ENCODE peak calls at places on chromosomes 13 and 19, in ten cellular contexts. D, Q, W, F, Y, S, B, K, T and M are unnamed samples.

GRCh38 chr13:27599845-27600553 is 20.3 kb downstream of the LNX2 start:
- DNase-seq in D (peak), Q (no peak), W (no peak), F (peak), Y (no peak), S (peak), B (no peak), K (no peak), T (peak), M (no peak)

GRCh38 chr19:730382-730668 is 20.6 kb upstream of the MISP start:
- DNase-seq in D (no peak), Q (no peak), W (no peak), F (no peak), Y (no peak), S (no peak), B (no peak), K (no peak), T (no peak), M (no peak)

GRCh38 chr13:20165417-20166257 is 4.8 kb upstream of the GJA3 start:
- DNase-seq in D (peak), Q (no peak), W (no peak), F (no peak), Y (no peak), S (peak), B (no peak), K (no peak), T (no peak), M (no peak)

GRCh38 chr13:95267662-95268369 is 33.4 kb downstream of the ABCC4 start:
- DNase-seq in D (peak), Q (no peak), W (no peak), F (peak), Y (peak), S (peak), B (no peak), K (no peak), T (peak), M (no peak)

GRCh38 chr13:102677122-102677521 is 17.7 kb downstream of the METTL21C start:
- DNase-seq in D (no peak), Q (no peak), W (no peak), F (no peak), Y (no peak), S (no peak), B (no peak), K (no peak), T (no peak), M (no peak)

GRCh38 chr19:16778796-16779411 is 50.3 kb upstream of the SIN3B start:
- DNase-seq in D (peak), Q (peak), W (peak), F (peak), Y (peak), S (peak), B (peak), K (peak), T (peak), M (no peak)

GRCh38 chr13:88068975-88069374 is 397.8 kb downstream of the SLITRK5 start:
- DNase-seq in D (no peak), Q (no peak), W (no peak), F (no peak), Y (peak), S (no peak), B (no peak), K (no peak), T (no peak), M (peak)

GRCh38 chr13:114078501-114079451 is 53.6 kb downstream of the RASA3 start:
- DNase-seq in D (peak), Q (no peak), W (no peak), F (peak), Y (no peak), S (peak), B (peak), K (no peak), T (peak), M (no peak)

GRCh38 chr19:9323557-9323918 is 441 bp upstream of the ZNF559 start:
- DNase-seq in D (peak), Q (peak), W (no peak), F (peak), Y (peak), S (peak), B (peak), K (no peak), T (peak), M (peak)